ENCODE peak calls at places on chromosomes 11 and 22, in five cellular contexts. One of them, this sample, is unnamed.

GRCh38 chr11:41456288-41456687 is 3.2 kb downstream of the LRRC4C start:
- DNase-seq in IMR-90: no peak
- DNase-seq in ovary: no peak
- DNase-seq in H1: no peak
- DNase-seq in spleen: no peak
- DNase-seq in this sample: no peak

GRCh38 chr11:80086496-80087055 is 645.7 kb upstream of the TENM4 start:
- DNase-seq in ovary: no peak
- DNase-seq in IMR-90: no peak
- DNase-seq in H1: no peak
- DNase-seq in spleen: no peak
- DNase-seq in this sample: no peak

GRCh38 chr11:70556884-70557741 is 158.8 kb downstream of the CTTN start:
- DNase-seq in ovary: no peak
- DNase-seq in spleen: no peak
- DNase-seq in H1: no peak
- DNase-seq in IMR-90: no peak
- DNase-seq in this sample: no peak

GRCh38 chr11:57288771-57289579 is 35.8 kb downstream of the TNKS1BP1 start:
- DNase-seq in ovary: no peak
- DNase-seq in spleen: no peak
- DNase-seq in IMR-90: peak
- DNase-seq in H1: no peak
- DNase-seq in this sample: no peak

GRCh38 chr11:132463941-132464340 is 1068.4 kb downstream of the OPCML start:
- DNase-seq in spleen: no peak
- DNase-seq in IMR-90: no peak
- DNase-seq in ovary: no peak
- DNase-seq in H1: no peak
- DNase-seq in this sample: no peak

GRCh38 chr11:102139081-102139498 is 28.8 kb downstream of the YAP1 start:
- DNase-seq in IMR-90: peak
- DNase-seq in H1: no peak
- DNase-seq in ovary: no peak
- DNase-seq in spleen: no peak
- DNase-seq in this sample: no peak

GRCh38 chr22:49567894-49568750 is 259.6 kb downstream of the BRD1 start:
- DNase-seq in ovary: no peak
- DNase-seq in IMR-90: no peak
- DNase-seq in H1: peak
- DNase-seq in spleen: peak
- DNase-seq in this sample: no peak

GRCh38 chr11:74870485-74870884 is 78.4 kb downstream of the XRRA1 start:
- DNase-seq in ovary: no peak
- DNase-seq in spleen: no peak
- DNase-seq in H1: no peak
- DNase-seq in IMR-90: peak
- DNase-seq in this sample: no peak

GRCh38 chr11:17384002-17384511 is 4.4 kb downstream of the KCNJ11 start:
- DNase-seq in IMR-90: peak
- DNase-seq in spleen: peak
- DNase-seq in H1: peak
- DNase-seq in ovary: peak
- DNase-seq in this sample: no peak

GRCh38 chr22:33328789-33329296 is 270.7 kb upstream of the SYN3 start:
- DNase-seq in H1: no peak
- DNase-seq in ovary: no peak
- DNase-seq in IMR-90: peak
- DNase-seq in spleen: no peak
- DNase-seq in this sample: no peak

GRCh38 chr11:19025799-19026406 is 34.6 kb downstream of the MRGPRX2 start:
- DNase-seq in IMR-90: peak
- DNase-seq in spleen: no peak
- DNase-seq in ovary: no peak
- DNase-seq in H1: no peak
- DNase-seq in this sample: no peak

GRCh38 chr11:9566561-9567063 is 6.9 kb upstream of the WEE1 start:
- DNase-seq in ovary: peak
- DNase-seq in H1: no peak
- DNase-seq in IMR-90: peak
- DNase-seq in spleen: no peak
- DNase-seq in this sample: no peak

GRCh38 chr11:13486926-13487660 is 8.7 kb downstream of the PTH start:
- DNase-seq in ovary: no peak
- DNase-seq in IMR-90: no peak
- DNase-seq in H1: peak
- DNase-seq in spleen: peak
- DNase-seq in this sample: no peak

GRCh38 chr11:75480185-75480889 is 45.4 kb downstream of the GDPD5 start:
- DNase-seq in IMR-90: no peak
- DNase-seq in H1: no peak
- DNase-seq in spleen: no peak
- DNase-seq in ovary: no peak
- DNase-seq in this sample: no peak

GRCh38 chr11:67322049-67322448 is 18.7 kb downstream of the SSH3 start:
- DNase-seq in IMR-90: no peak
- DNase-seq in spleen: no peak
- DNase-seq in H1: no peak
- DNase-seq in ovary: no peak
- DNase-seq in this sample: no peak

GRCh38 chr11:6233984-6234313 is 487 bp downstream of the FHIP1B start:
- DNase-seq in ovary: no peak
- DNase-seq in spleen: no peak
- DNase-seq in H1: no peak
- DNase-seq in IMR-90: no peak
- DNase-seq in this sample: no peak

GRCh38 chr11:113806403-113806802 is 26.8 kb downstream of the CLDN25 start:
- DNase-seq in spleen: no peak
- DNase-seq in IMR-90: peak
- DNase-seq in ovary: no peak
- DNase-seq in H1: peak
- DNase-seq in this sample: no peak

GRCh38 chr22:40361100-40361499 is 9.3 kb upstream of the SGSM3 start:
- DNase-seq in IMR-90: no peak
- DNase-seq in ovary: no peak
- DNase-seq in spleen: no peak
- DNase-seq in H1: no peak
- DNase-seq in this sample: no peak

GRCh38 chr11:134126197-134126822 is 57.4 kb downstream of the JAM3 start:
- DNase-seq in spleen: no peak
- DNase-seq in IMR-90: peak
- DNase-seq in H1: no peak
- DNase-seq in ovary: no peak
- DNase-seq in this sample: no peak

GRCh38 chr11:8267831-8268529 is 4.3 kb upstream of the LMO1 start:
- DNase-seq in H1: peak
- DNase-seq in IMR-90: no peak
- DNase-seq in ovary: no peak
- DNase-seq in spleen: peak
- DNase-seq in this sample: no peak

GRCh38 chr11:73950869-73951710 is at the start of gene DNAJB13:
- DNase-seq in IMR-90: peak
- DNase-seq in spleen: no peak
- DNase-seq in H1: peak
- DNase-seq in ovary: peak
- DNase-seq in this sample: no peak

GRCh38 chr11:121246769-121247035 is 45.9 kb upstream of the SC5D start:
- DNase-seq in H1: no peak
- DNase-seq in spleen: no peak
- DNase-seq in ovary: no peak
- DNase-seq in IMR-90: no peak
- DNase-seq in this sample: no peak

DNA sequence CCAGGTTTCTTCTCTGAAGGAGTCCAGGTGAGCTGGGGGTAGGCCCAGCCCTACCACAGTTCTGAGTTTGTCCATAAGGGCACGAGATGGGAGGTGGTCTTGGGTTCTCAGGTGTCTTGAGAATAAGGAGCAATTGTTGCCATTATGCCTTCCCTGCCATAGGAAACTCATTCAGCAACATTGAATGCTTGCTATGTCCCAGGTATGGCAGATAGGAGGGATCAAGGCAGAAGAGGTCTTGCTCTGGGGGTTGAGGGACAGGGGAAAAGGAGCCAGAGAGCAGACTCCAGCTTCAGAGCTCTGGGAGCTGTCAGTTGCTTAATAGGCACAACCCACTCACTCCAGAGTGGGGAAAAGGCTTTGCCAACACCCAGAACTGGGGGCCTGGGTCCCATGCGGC is 4.3 kb downstream of the SELENOM start:
- DNase-seq in IMR-90: no peak
- DNase-seq in ovary: no peak
- DNase-seq in spleen: peak
- DNase-seq in H1: no peak
- DNase-seq in this sample: no peak
- TF ChIP-seq POLR2A in IMR-90: no peak
- TF ChIP-seq POLR2A in ovary: no peak
- TF ChIP-seq POLR2A in spleen: no peak
- TF ChIP-seq POLR2A in H1: no peak
- TF ChIP-seq POLR2A in this sample: no peak

GRCh38 chr11:12128191-12128841 is 17.9 kb downstream of the MICAL2 start:
- DNase-seq in IMR-90: no peak
- DNase-seq in ovary: no peak
- DNase-seq in H1: no peak
- DNase-seq in spleen: no peak
- DNase-seq in this sample: no peak
- TF ChIP-seq POLR2A in IMR-90: no peak
- TF ChIP-seq POLR2A in ovary: no peak
- TF ChIP-seq POLR2A in H1: no peak
- TF ChIP-seq POLR2A in spleen: no peak
- TF ChIP-seq POLR2A in this sample: no peak

DNA sequence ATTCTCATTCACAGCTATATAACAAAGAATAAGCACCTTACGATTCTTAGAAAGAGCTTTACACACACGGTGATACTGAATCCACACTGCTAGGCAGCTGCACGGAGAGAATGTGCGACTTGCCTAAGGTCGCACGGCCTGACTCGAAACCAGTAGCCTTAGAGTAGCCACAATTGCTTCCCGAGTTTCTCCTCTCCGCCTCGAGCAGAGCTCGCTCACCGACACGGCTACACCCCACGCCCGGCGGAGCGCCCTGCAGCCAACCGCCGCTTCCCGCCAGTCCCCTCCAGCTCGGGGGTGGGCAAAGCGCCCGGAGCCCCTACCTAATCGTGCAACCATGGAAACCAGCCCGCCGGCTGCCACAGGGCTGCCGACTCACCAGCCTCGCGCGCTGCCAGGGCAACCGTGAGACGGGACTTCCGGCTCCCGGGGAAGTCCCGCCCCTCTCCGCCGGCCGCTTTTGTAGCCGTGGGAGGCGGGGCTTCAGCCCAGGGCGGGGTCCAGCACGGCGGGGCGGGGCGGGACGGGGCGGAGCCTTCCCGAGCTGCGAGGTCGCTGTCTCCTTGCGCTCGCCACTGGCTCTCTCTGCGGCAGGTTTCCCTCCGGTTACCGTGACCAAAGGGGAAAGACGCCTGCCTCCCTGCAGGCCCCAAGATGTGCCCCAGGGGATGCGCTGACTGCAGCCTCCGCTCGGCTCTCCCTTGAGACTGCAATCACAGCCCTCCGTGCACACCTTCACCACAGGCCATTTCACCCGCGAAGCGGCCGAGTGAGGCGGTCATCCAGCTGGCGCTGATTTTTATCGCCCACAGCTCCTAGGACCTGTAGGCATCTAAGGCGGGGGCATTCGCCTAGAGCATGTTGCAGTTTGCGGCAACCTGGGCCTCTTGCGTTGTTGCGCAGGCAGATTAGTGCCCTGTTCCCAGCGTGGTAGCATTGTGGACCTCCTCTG is 1.1 kb downstream of the BSCL2 start:
- DNase-seq in ovary: peak
- DNase-seq in H1: peak
- DNase-seq in spleen: peak
- DNase-seq in IMR-90: peak
- DNase-seq in this sample: peak
- TF ChIP-seq POLR2A in ovary: no peak
- TF ChIP-seq POLR2A in H1: peak
- TF ChIP-seq POLR2A in spleen: peak
- TF ChIP-seq POLR2A in IMR-90: peak
- TF ChIP-seq POLR2A in this sample: no peak

DNA sequence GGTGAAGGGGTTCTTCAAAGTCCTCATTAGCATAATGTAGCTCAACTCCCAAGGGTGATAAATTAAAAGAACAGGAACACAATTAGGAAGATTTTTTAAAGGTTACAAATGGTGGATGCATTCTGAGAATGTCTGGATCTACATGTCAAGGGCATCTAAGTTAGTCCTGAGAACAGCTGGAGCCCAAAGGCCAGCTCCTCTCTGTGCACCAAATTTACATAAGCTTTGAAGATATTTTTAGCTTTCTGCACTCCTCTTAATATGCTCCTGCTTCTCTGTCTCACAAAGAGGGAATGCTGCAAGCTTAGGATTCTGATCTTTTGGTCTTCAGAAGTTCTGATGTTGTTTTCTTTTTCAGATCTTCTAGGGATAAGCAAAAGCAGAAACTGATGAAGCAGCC is 309.9 kb upstream of the NCAM1 start:
- DNase-seq in H1: no peak
- DNase-seq in ovary: no peak
- DNase-seq in IMR-90: no peak
- DNase-seq in spleen: no peak
- DNase-seq in this sample: no peak
- TF ChIP-seq POLR2A in H1: no peak
- TF ChIP-seq POLR2A in ovary: no peak
- TF ChIP-seq POLR2A in IMR-90: no peak
- TF ChIP-seq POLR2A in spleen: no peak
- TF ChIP-seq POLR2A in this sample: no peak

DNA sequence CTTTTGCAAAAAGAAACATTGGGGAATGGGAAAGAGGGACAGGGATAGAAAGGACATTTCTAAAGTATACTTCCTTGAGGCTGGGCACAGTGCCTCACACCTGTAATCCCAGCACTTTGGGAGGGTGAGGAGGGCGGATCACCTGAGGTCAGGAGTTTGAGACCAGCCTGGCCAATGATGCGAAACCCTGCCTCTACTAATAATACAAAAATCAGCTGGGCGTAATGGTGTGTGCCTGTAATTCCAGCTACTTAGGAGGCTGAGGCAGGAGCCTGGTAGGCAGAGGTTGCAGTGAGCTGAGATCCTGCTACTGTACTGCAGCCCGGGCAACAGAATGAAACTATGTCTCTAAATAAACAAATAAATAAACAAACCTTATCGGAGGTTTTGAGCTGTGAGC is 16.3 kb upstream of the TEF start:
- DNase-seq in IMR-90: no peak
- DNase-seq in H1: no peak
- DNase-seq in ovary: no peak
- DNase-seq in spleen: no peak
- DNase-seq in this sample: no peak
- TF ChIP-seq POLR2A in IMR-90: no peak
- TF ChIP-seq POLR2A in H1: no peak
- TF ChIP-seq POLR2A in ovary: no peak
- TF ChIP-seq POLR2A in spleen: no peak
- TF ChIP-seq POLR2A in this sample: no peak

DNA sequence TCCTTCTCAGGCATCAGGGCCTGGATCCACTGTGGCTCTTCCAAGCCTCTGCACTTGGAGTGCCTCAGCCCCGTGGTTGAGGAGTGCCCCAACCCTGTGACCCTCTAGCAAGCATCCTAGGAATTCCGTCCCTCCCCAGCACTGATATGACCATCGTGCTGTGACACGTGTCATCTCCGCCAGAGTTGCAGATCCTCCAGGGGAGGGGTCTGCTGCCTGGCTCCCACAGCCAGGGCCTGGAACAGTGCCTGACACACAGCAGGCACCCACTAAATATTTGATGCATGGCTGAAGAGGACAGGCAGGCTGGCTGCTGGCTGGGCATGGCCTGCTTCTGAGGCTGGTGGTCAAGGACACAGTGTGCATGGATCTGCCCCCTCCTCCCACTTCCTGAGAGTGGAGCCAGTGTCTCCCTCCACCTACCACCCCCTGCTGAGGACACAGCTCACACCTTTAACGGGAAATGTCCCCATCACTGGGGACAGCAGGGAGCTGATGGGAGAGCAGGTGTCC is 1.7 kb upstream of the CD81 start:
- DNase-seq in H1: no peak
- DNase-seq in ovary: no peak
- DNase-seq in IMR-90: no peak
- DNase-seq in spleen: no peak
- DNase-seq in this sample: no peak
- TF ChIP-seq POLR2A in H1: no peak
- TF ChIP-seq POLR2A in ovary: no peak
- TF ChIP-seq POLR2A in IMR-90: no peak
- TF ChIP-seq POLR2A in spleen: no peak
- TF ChIP-seq POLR2A in this sample: no peak